ENCODE peak calls at places on chromosomes 2 and 18, in six cellular contexts. J, V, W, G, K and N are unnamed samples.

GRCh38 chr2:42089340-42089925 is 41.6 kb downstream of the PKDCC start:
- DNase-seq in G (peak), J (peak), V (peak), K (peak), W (peak), N (peak)

GRCh38 chr2:26172189-26172865 is 561 bp upstream of the GAREM2 start:
- DNase-seq in W (no peak), J (peak), G (no peak), V (no peak), K (peak), N (no peak)

GRCh38 chr2:182573553-182573952 is 142.5 kb upstream of the DNAJC10 start:
- DNase-seq in V (no peak), W (no peak), J (no peak), K (no peak), G (no peak), N (no peak)

GRCh38 chr2:65514555-65515195 is 82.3 kb upstream of the SPRED2 start:
- DNase-seq in W (no peak), G (no peak), K (no peak), V (peak), J (no peak), N (peak)

GRCh38 chr2:186486651-186487647 is 889 bp downstream of the ZC3H15 start:
- DNase-seq in J (peak), V (peak), W (no peak), G (no peak), K (peak), N (peak)

GRCh38 chr2:231800493-231801091 is 14.3 kb downstream of the COPS7B start:
- DNase-seq in V (peak), G (no peak), W (no peak), K (peak), J (peak), N (peak)

GRCh38 chr2:151306621-151307020 is 17.2 kb upstream of the NMI start:
- DNase-seq in V (peak), W (no peak), G (no peak), K (no peak), J (no peak), N (peak)

GRCh38 chr2:205407984-205408383 is 274.3 kb upstream of the NRP2 start:
- DNase-seq in J (no peak), V (peak), K (no peak), W (no peak), G (no peak), N (peak)

GRCh38 chr2:64522843-64523428 is 1.2 kb upstream of the AFTPH start:
- DNase-seq in J (peak), W (peak), K (peak), G (peak), V (peak), N (peak)

GRCh38 chr2:98912221-98912851 is 23.7 kb downstream of the CRACDL start:
- DNase-seq in V (peak), K (no peak), G (no peak), J (no peak), W (peak), N (peak)

GRCh38 chr2:153477096-153477555 is 1.4 kb downstream of the RPRM start:
- DNase-seq in W (no peak), K (no peak), G (no peak), V (peak), J (peak), N (no peak)

GRCh38 chr2:162092656-162093556 is 18.9 kb upstream of the DPP4 start:
- DNase-seq in J (no peak), V (peak), K (no peak), W (peak), G (peak), N (peak)

GRCh38 chr2:166125557-166125956 is 2.3 kb downstream of the SCN1A start:
- DNase-seq in J (no peak), V (no peak), G (no peak), K (no peak), W (no peak), N (no peak)

GRCh38 chr2:199019898-199020507 is 437.7 kb downstream of the SATB2 start:
- DNase-seq in G (no peak), V (peak), K (no peak), J (peak), W (no peak), N (peak)

GRCh38 chr18:74310411-74310810 is 5.2 kb upstream of the C18orf63 start:
- DNase-seq in W (no peak), J (no peak), V (peak), G (no peak), K (no peak), N (peak)

GRCh38 chr2:122020377-122020776 is 264.9 kb downstream of the TSN start:
- DNase-seq in W (no peak), G (no peak), K (no peak), V (no peak), J (no peak), N (no peak)

GRCh38 chr2:62099523-62100175 is 96.3 kb upstream of the B3GNT2 start:
- DNase-seq in V (no peak), J (no peak), W (no peak), K (peak), G (no peak), N (no peak)

DNA sequence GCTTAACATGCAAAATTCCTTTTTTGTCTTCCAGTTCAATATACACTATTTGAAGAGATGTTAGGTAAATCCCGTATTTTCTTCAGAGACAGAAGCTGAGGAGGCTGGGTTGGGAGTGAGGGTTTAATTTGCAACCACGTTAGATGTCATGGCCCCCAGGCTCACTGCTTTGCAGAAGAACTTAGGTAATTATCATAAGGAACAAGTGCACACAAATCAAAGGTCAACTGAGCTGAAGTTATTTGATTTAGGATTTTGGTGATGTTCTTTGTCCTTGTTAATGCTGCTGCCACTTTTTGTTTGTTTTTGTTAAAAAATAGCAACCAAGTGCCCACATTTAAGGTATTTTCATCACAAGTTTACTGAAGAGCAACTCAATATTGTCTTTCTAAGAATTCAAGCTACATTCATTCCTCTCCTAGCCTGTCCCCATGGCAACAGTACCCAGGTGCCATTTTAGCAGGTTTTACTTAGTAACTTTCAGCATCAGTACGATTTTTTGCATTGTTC is 63.0 kb upstream of the NDUFV2 start:
- DNase-seq in V (no peak), G (no peak), K (no peak), J (no peak), W (no peak), N (no peak)
- H3K4me3 ChIP-seq in V (no peak), G (no peak), K (no peak), J (no peak), W (no peak), N (no peak)

DNA sequence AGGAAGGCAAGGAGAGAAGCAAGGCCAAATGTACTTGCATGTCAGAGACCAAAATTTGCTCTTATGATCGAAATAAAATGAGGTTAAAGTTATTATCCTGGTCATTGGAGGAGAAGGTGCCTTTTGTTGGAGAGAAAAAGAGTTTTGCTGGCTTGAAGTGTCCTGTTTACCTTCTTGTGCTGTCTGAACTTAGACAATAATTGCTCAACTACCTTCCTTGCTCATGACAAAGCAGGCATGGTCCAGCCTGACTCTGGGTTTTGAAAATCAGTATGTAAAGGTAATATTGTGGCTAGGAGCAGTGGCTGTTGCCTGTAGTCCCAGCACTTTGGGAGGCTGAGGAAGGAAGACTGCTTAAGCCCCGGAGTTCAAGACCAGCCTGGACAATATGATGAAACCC is 89.1 kb downstream of the MEIS1 start:
- DNase-seq in K (no peak), V (no peak), G (no peak), W (no peak), J (no peak), N (no peak)
- TF ChIP-seq CTCF in K (no peak), V (no peak), G (no peak), W (no peak), J (no peak), N (no peak)

GRCh38 chr2:207778298-207778882 is 8.7 kb upstream of the FZD5 start:
- DNase-seq in J (no peak), W (no peak), V (no peak), K (no peak), G (no peak), N (no peak)
- H3K4me3 ChIP-seq in J (no peak), W (no peak), V (no peak), K (no peak), G (no peak), N (no peak)

DNA sequence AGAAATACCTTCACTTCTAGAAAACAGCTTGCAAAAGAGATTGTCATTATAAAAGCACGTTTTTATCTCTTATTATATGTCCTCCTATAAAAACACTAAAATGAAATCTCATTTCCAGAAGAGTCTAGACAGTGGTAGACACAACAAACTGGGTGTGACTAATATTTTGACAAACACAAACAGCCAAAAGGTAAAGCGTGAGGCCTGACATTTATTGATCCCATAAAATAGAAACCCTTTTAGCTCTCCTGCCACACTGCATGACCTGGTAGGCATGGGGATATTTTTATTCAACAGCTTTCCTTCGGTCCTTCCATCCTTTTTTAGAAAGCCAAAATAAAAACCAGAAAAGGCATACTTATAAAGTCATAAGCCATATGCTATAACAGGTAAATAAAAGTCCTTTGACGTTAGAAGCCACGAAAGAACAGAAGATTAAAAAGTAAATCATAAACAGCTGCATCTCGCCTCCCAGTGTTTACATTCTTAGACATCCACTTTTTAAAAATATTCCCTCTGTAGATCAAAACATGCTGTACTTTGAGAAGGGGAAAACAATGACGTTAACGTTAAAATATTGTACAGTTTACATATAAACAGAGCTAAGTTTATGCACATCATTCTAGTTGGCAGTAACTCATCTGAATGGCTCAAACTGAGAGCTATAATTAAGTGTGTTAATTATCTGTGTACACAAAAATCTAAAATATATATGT is 44.6 kb downstream of the IRS1 start:
- DNase-seq in G (no peak), V (peak), J (no peak), K (no peak), W (no peak), N (no peak)
- TF ChIP-seq CTCF in G (no peak), V (no peak), J (no peak), K (no peak), W (no peak), N (no peak)

GRCh38 chr2:36360063-36360462 is 4.5 kb downstream of the CRIM1 start:
- DNase-seq in J (no peak), V (no peak), K (no peak), G (no peak), W (no peak), N (no peak)
- H3K4me3 ChIP-seq in J (no peak), V (no peak), K (no peak), G (no peak), W (no peak), N (no peak)